ENCODE peak calls at places on chromosome 9, in four cellular contexts. T is stomach, J is K562, E is sigmoid colon. L is an unnamed sample. For H3K9me3, the result is how much of the 10 kb centered on the place peaks cover.

GRCh38 chr9:35464056-35465025 is 25.6 kb upstream of the RUSC2 start:
- DNase-seq in T (no peak), J (no peak), E (no peak), L (no peak)

GRCh38 chr9:114072181-114073140 is 5.6 kb downstream of the AMBP start:
- DNase-seq in T (peak), J (no peak), E (peak), L (peak)

GRCh38 chr9:123710299-123710698 is 219.6 kb downstream of the DENND1A start:
- DNase-seq in T (no peak), J (no peak), E (no peak), L (no peak)

GRCh38 chr9:137011907-137012675 is 15.7 kb upstream of the CLIC3 start:
- DNase-seq in T (no peak), J (no peak), E (no peak), L (no peak)

GRCh38 chr9:121703014-121703734 is 51.7 kb downstream of the DAB2IP start:
- DNase-seq in T (no peak), J (peak), E (no peak), L (no peak)

GRCh38 chr9:130825051-130825651 is 9.9 kb upstream of the ABL1 start:
- DNase-seq in T (no peak), J (peak), E (no peak), L (peak)

GRCh38 chr9:26723486-26723885 is 169.1 kb downstream of the CAAP1 start:
- DNase-seq in T (no peak), J (no peak), E (no peak), L (peak)

GRCh38 chr9:33233659-33234335 is 6.2 kb upstream of the SPINK4 start:
- DNase-seq in T (peak), J (no peak), E (no peak), L (no peak)

GRCh38 chr9:37262410-37262809 is 142.0 kb downstream of the ZCCHC7 start:
- DNase-seq in T (no peak), J (no peak), E (no peak), L (no peak)

GRCh38 chr9:6216951-6217350 is 1.3 kb downstream of the IL33 start:
- DNase-seq in T (no peak), J (no peak), E (no peak), L (no peak)

GRCh38 chr9:130116346-130116745 is 55.9 kb upstream of the NCS1 start:
- DNase-seq in T (no peak), J (no peak), E (no peak), L (no peak)

GRCh38 chr9:132078369-132079356 is 1.0 kb downstream of the MED27 start:
- DNase-seq in T (no peak), J (peak), E (peak), L (peak)

GRCh38 chr9:128457207-128457606 is 1.4 kb downstream of the ODF2 start:
- DNase-seq in T (no peak), J (no peak), E (no peak), L (no peak)

GRCh38 chr9:91032056-91032455 is 230.4 kb downstream of the SYK start:
- DNase-seq in T (no peak), J (no peak), E (no peak), L (no peak)

GRCh38 chr9:136363106-136363605 is 388 bp downstream of the DNLZ start:
- DNase-seq in T (peak), J (peak), E (peak), L (peak)

GRCh38 chr9:134669556-134669955 is 28.0 kb downstream of the COL5A1 start:
- DNase-seq in T (no peak), J (no peak), E (peak), L (peak)

GRCh38 chr9:107794259-107794658 is 304.7 kb upstream of the KLF4 start:
- DNase-seq in T (no peak), J (peak), E (no peak), L (no peak)
- H3K9me3 ChIP-seq in T (under half), J (under half), E (under half), L (under half)

GRCh38 chr9:19431361-19432171 is 22.8 kb downstream of the ACER2 start:
- DNase-seq in T (no peak), J (no peak), E (peak), L (peak)
- TF ChIP-seq EP300 in T (no peak), J (no peak), E (no peak), L (no peak)

DNA sequence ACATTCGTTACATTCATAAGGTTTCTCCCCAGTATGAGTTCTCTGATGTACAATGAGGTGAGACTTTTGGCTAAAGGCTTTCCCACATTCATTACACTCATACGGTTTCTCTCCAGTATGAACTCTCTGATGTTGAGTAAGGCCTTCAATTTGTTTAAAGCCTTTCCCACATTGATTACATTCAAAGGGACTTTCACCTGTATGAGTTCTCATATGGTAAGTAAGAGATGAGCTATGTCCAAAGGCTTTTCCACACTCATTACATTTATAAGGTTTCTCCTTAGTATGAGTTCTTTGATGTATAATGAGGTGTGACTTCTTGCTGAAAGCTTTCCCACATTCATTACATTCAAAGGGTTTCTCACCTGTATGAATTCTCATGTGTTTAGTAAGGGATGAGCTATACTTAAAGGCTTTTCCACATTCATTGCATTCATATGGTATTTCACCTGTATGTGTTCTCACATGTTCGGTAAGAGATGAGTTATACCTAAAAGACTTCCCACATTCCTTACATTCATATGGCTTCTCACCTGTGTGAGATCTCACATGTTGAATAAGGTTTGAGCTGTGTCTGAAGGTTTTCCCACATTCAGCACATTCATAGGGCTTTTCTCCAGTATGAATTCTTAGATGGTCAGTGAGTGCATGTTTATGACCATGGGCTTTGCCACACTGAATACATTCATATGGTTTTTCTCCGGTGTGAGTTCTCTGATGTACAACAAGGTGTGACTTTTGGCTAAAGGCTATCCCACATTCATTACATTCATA is 13.5 kb downstream of the ZFP37 start:
- DNase-seq in T (no peak), J (no peak), E (no peak), L (no peak)
- H3K9me3 ChIP-seq in T (half or more), J (under half), E (half or more), L (under half)

GRCh38 chr9:86354048-86354881 is at the start of gene TUT7:
- DNase-seq in T (peak), J (peak), E (peak), L (peak)
- TF ChIP-seq EP300 in T (no peak), J (no peak), E (no peak), L (no peak)

DNA sequence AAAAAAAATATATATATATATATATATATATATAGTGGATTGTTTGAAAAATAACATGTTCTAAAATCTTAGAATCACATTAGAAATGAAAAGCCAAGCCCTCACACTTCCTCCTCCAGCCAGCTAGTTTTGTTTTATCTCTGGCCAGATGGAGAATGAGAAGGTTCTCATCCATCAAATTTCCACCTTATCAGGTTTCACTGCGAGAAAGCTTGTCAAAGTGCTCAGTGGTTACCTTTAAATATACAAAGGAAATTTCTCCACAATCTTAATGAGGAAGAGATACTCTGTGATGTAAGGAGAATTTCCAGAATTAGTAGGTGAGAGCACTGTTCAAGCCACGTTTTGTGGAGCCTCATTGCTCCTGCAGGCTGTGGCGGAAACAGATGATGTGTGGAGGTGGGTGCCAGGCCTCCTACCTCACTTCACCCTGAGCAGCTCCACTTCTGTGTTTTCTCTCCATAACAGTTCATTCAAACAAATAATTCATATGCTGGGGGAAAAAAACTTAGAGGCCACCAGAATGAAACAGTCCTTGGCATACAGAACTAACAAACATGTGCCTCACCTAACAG is 71.9 kb downstream of the CDK5RAP2 start:
- DNase-seq in T (no peak), J (no peak), E (no peak), L (no peak)
- H3K9me3 ChIP-seq in T (under half), J (under half), E (under half), L (under half)

GRCh38 chr9:29625292-29625731 is 2052.0 kb upstream of the C9orf72 start:
- DNase-seq in T (no peak), J (no peak), E (no peak), L (no peak)
- TF ChIP-seq EP300 in T (no peak), J (no peak), E (no peak), L (no peak)

GRCh38 chr9:92846662-92847145 is 31.1 kb downstream of the ZNF484 start:
- DNase-seq in T (no peak), J (no peak), E (no peak), L (no peak)

GRCh38 chr9:92850898-92851297 is 26.9 kb downstream of the ZNF484 start:
- DNase-seq in T (no peak), J (no peak), E (no peak), L (no peak)
- H3K9me3 ChIP-seq in T (under half), J (under half), E (under half), L (under half)

DNA sequence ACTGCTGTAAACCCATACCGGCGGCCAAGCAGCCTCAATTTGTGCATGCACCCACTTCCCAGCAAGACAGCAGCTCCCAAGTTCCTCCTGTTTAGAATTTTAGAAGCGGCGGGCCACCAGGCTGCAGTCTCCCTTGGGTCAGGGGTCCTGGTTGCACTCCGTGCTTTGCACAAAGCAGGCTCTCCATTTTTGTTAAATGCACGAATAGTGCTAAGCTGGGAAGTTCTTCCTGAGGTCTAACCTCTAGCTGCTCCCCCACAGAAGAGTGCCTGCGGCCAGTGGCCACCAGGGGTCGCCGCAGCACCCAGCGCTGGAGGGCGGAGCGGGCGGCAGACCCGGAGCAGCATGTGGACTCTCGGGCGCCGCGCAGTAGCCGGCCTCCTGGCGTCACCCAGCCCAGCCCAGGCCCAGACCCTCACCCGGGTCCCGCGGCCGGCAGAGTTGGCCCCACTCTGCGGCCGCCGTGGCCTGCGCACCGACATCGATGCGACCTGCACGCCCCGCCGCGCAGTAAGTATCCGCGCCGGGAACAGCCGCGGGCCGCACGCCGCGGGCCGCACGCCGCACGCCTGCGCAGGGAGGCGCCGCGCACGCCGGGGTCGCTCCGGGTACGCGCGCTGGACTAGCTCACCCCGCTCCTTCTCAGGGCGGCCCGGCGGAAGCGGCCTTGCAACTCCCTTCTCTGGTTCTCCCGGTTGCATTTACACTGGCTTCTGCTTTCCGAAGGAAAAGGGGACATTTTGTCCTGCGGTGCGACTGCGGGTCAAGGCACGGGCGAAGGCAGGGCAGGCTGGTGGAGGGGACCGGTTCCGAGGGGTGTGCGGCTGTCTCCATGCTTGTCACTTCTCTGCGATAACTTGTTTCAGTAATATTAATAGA is at the start of gene FXN:
- DNase-seq in T (peak), J (peak), E (peak), L (peak)
- TF ChIP-seq EP300 in T (no peak), J (no peak), E (no peak), L (no peak)

DNA sequence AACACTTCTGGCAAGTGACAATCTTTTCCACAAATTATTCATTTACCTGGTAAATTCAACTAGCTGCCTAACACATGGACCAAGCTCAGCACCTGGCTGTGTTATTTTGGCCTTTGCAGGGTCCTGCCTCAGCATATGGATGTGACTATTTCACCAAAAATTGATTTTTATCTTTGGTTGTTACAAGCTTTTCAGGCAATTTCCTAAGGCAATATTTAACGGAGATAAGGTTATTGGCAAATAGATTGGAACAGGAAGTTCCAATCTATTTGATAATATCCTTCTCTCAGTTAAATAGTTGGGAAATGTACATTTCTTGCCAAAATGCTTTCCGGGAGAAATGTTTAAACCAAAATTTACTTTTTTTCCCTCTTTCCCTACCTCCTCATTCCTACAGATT is 415.2 kb upstream of the SMARCA2 start:
- DNase-seq in T (no peak), J (no peak), E (no peak), L (no peak)
- H3K9me3 ChIP-seq in T (under half), J (under half), E (under half), L (under half)

GRCh38 chr9:70589571-70590263 is 175.3 kb upstream of the KLF9 start:
- DNase-seq in T (no peak), J (no peak), E (peak), L (no peak)
- TF ChIP-seq EP300 in T (no peak), J (no peak), E (peak), L (no peak)